ENCODE peak calls at places on chromosome 11, in six cellular contexts. U is suprapubic skin, C is lower lobe of right lung, B is left ventricle myocardium inferior, E is transverse colon, D is fibroblast of lung. A is an unnamed sample.
A peak's percentile ranks its signal among the peaks of the same experiment; 100 is the strongest.

GRCh38 chr11:40162901-40163300 is 1296.6 kb downstream of the LRRC4C start:
- DNase-seq in U (no peak), C (no peak), B (no peak), E (no peak), D (no peak), A (no peak)

GRCh38 chr11:119155733-119156492 is 7.1 kb downstream of the ABCG4 start:
- DNase-seq in U (no peak), C (no peak), B (no peak), E (peak; percentile 41), D (no peak), A (no peak)

GRCh38 chr11:106127604-106128003 is 50.1 kb downstream of the AASDHPPT start:
- DNase-seq in U (no peak), C (no peak), B (no peak), E (no peak), D (no peak), A (no peak)

GRCh38 chr11:75262436-75262835 is 21.9 kb downstream of the TPBGL start:
- DNase-seq in U (peak; percentile 42), C (no peak), B (no peak), E (peak; percentile 7), D (no peak), A (no peak)

GRCh38 chr11:35303596-35304392 is 115.6 kb downstream of the SLC1A2 start:
- DNase-seq in U (peak; percentile 87), C (peak; percentile 61), B (no peak), E (peak; percentile 50), D (peak; percentile 98), A (no peak)

GRCh38 chr11:85884581-85885021 is 29.4 kb downstream of the CCDC83 start:
- DNase-seq in U (no peak), C (no peak), B (no peak), E (no peak), D (peak; percentile 58), A (no peak)

GRCh38 chr11:12674936-12675696 is 895 bp downstream of the TEAD1 start:
- DNase-seq in U (peak; percentile 70), C (peak; percentile 50), B (peak; percentile 48), E (no peak), D (peak; percentile 42), A (no peak)

GRCh38 chr11:120121914-120122473 is 15.9 kb downstream of the TRIM29 start:
- DNase-seq in U (no peak), C (peak; percentile 76), B (no peak), E (peak; percentile 24), D (no peak), A (peak; percentile 90)

GRCh38 chr11:12692238-12693074 is 18.2 kb downstream of the TEAD1 start:
- DNase-seq in U (peak; percentile 86), C (peak; percentile 77), B (peak; percentile 85), E (peak; percentile 92), D (peak; percentile 99), A (no peak)

GRCh38 chr11:71962428-71963038 is 33.7 kb downstream of the RNF121 start:
- DNase-seq in U (no peak), C (no peak), B (no peak), E (no peak), D (peak; percentile 51), A (no peak)

GRCh38 chr11:131925829-131926228 is 555.4 kb downstream of the NTM start:
- DNase-seq in U (no peak), C (no peak), B (no peak), E (no peak), D (no peak), A (no peak)

GRCh38 chr11:66373261-66373660 is 1.7 kb upstream of the SLC29A2 start:
- DNase-seq in U (no peak), C (no peak), B (peak; percentile 50), E (no peak), D (no peak), A (no peak)

GRCh38 chr11:73248526-73249185 is 23.5 kb upstream of the P2RY6 start:
- DNase-seq in U (peak; percentile 6), C (no peak), B (no peak), E (no peak), D (no peak), A (no peak)

GRCh38 chr11:93869830-93870229 is 19.4 kb upstream of the VSTM5 start:
- DNase-seq in U (no peak), C (no peak), B (no peak), E (no peak), D (no peak), A (no peak)

GRCh38 chr11:66967670-66968425 is 7.3 kb upstream of the C11orf86 start:
- DNase-seq in U (no peak), C (no peak), B (no peak), E (no peak), D (peak; percentile 94), A (peak; percentile 94)

GRCh38 chr11:76670475-76671235 is at the start of gene LRRC32:
- DNase-seq in U (peak; percentile 80), C (peak; percentile 72), B (peak; percentile 75), E (peak; percentile 57), D (no peak), A (no peak)

GRCh38 chr11:66859686-66860448 is 3.0 kb downstream of the LRFN4 start:
- DNase-seq in U (peak; percentile 63), C (no peak), B (no peak), E (no peak), D (no peak), A (no peak)

GRCh38 chr11:95549276-95549675 is 240.3 kb downstream of the FAM76B start:
- DNase-seq in U (no peak), C (no peak), B (no peak), E (no peak), D (no peak), A (no peak)

GRCh38 chr11:29243616-29244015 is 773.2 kb downstream of the KCNA4 start:
- DNase-seq in U (no peak), C (no peak), B (no peak), E (no peak), D (no peak), A (no peak)

GRCh38 chr11:34281256-34281655 is 76.6 kb downstream of the ABTB2 start:
- DNase-seq in U (no peak), C (no peak), B (no peak), E (no peak), D (no peak), A (no peak)

GRCh38 chr11:117443269-117444186 is 115.9 kb downstream of the CEP164 start:
- DNase-seq in U (no peak), C (no peak), B (peak; percentile 56), E (peak; percentile 35), D (peak; percentile 29), A (no peak)

GRCh38 chr11:76605338-76606074 is 65.0 kb downstream of the LRRC32 start:
- DNase-seq in U (peak; percentile 56), C (no peak), B (no peak), E (no peak), D (no peak), A (no peak)

GRCh38 chr11:76577199-76577920 is 93.2 kb downstream of the LRRC32 start:
- DNase-seq in U (no peak), C (no peak), B (peak; percentile 84), E (peak; percentile 64), D (peak; percentile 69), A (peak; percentile 95)

GRCh38 chr11:114284021-114284420 is 12.2 kb upstream of the NNMT start:
- DNase-seq in U (no peak), C (no peak), B (no peak), E (peak; percentile 25), D (no peak), A (no peak)

GRCh38 chr11:62539238-62539925 is 7.2 kb downstream of the AHNAK start:
- DNase-seq in U (peak; percentile 82), C (no peak), B (peak; percentile 63), E (peak; percentile 80), D (peak; percentile 91), A (peak; percentile 77)

GRCh38 chr11:10878408-10879214 is 20.8 kb upstream of the ZBED5 start:
- DNase-seq in U (no peak), C (no peak), B (no peak), E (no peak), D (peak; percentile 81), A (no peak)

GRCh38 chr11:128310676-128311445 is 276.5 kb downstream of the ETS1 start:
- DNase-seq in U (no peak), C (no peak), B (no peak), E (no peak), D (no peak), A (no peak)

GRCh38 chr11:62974848-62975522 is 9.8 kb downstream of the SLC22A6 start:
- DNase-seq in U (no peak), C (no peak), B (peak; percentile 56), E (peak; percentile 85), D (no peak), A (peak; percentile 11)

GRCh38 chr11:120801801-120802689 is 221.9 kb upstream of the TBCEL start:
- DNase-seq in U (peak; percentile 70), C (peak; percentile 53), B (peak; percentile 44), E (peak; percentile 62), D (peak; percentile 64), A (peak; percentile 26)

GRCh38 chr11:30228323-30228884 is 2.4 kb upstream of the FSHB start:
- DNase-seq in U (no peak), C (no peak), B (no peak), E (no peak), D (no peak), A (no peak)

GRCh38 chr11:33877029-33877428 is 14.8 kb downstream of the LMO2 start:
- DNase-seq in U (no peak), C (no peak), B (no peak), E (no peak), D (no peak), A (no peak)

GRCh38 chr11:32809313-32809712 is 14.9 kb upstream of the CCDC73 start:
- DNase-seq in U (no peak), C (peak; percentile 69), B (peak; percentile 37), E (peak; percentile 74), D (peak; percentile 78), A (peak; percentile 69)
- TF ChIP-seq CTCF in U (peak; percentile 58), C (peak; percentile 65), B (peak; percentile 75), E (peak; percentile 65), D (peak; percentile 88), A (peak; percentile 89)

GRCh38 chr11:9076661-9077060 is 14.7 kb downstream of the SCUBE2 start:
- DNase-seq in U (no peak), C (no peak), B (no peak), E (no peak), D (no peak), A (peak; percentile 97)
- H3K4me1 ChIP-seq in U (peaks cover 5% of the 10 kb centered on the region), C (no peaks in the 10 kb centered on the region), B (peaks cover 7% of the 10 kb centered on the region), E (peaks cover 11% of the 10 kb centered on the region), D (no peaks in the 10 kb centered on the region), A (peaks cover 26% of the 10 kb centered on the region)

DNA sequence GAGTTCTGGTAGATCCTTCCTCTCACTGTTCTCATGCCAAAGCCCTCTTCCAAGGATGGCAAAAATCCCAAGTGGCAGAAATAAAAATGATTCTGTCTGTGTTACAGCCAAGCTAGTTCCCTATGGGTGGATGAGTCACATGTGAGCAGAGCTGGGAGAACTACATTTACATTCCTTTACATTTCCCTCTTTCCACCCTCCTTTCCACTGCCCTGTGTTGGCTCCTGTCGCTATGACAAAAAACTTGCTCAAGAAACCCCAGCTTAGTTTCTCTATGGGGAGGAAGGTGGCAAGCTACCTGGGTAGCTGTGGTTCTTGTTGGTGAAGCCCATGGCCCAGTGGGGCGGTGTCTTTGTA is 10.2 kb upstream of the DDB2 start:
- DNase-seq in U (no peak), C (no peak), B (no peak), E (no peak), D (peak; percentile 72), A (peak; percentile 86)
- TF ChIP-seq CTCF in U (no peak), C (no peak), B (no peak), E (no peak), D (no peak), A (no peak)

DNA sequence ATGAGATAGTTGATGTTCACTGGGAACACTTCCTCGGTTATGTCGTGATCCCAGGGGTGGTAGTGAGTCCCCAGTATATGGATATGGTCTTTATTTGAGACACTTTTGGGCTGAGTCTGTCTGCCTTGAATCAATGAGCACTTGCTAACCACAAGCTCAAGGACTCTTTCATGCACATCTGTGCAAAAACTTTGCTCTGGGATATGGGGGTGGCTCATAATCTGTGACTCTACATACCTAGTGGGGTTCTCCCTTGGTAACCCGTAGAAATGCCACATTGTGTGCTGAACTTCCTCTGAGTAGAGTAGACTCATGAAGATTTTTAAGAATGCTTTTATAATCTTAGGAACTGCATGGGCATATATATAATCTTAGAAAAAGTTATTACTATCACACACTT is 69.3 kb downstream of the SWAP70 start:
- DNase-seq in U (no peak), C (no peak), B (no peak), E (no peak), D (no peak), A (no peak)
- H3K4me1 ChIP-seq in U (peaks cover 7% of the 10 kb centered on the region), C (peaks cover 5% of the 10 kb centered on the region), B (peaks cover 16% of the 10 kb centered on the region), E (no peaks in the 10 kb centered on the region), D (no peaks in the 10 kb centered on the region), A (peaks cover 4% of the 10 kb centered on the region)